ENCODE peak calls at places on chromosomes 2 and 18, in seven cellular contexts. B is left ventricle myocardium inferior, Z is epithelial cell of esophagus, V is bronchial epithelial cell, M is GM20000, I is PC-3, K is esophagus muscularis mucosa. G is an unnamed sample.

GRCh38 chr2:47016172-47016913 is 100.7 kb upstream of the MCFD2 start:
- DNase-seq in Z (peak; percentile 87), K (no peak), V (peak; percentile 81), I (peak; percentile 95), B (no peak), M (no peak), G (no peak)

GRCh38 chr2:39996653-39997080 is 217.6 kb upstream of the THUMPD2 start:
- DNase-seq in K (no peak), I (peak; percentile 85), B (no peak), M (no peak), V (peak; percentile 90), Z (peak; percentile 87), G (no peak)

GRCh38 chr2:8862230-8862629 is 24.8 kb upstream of the KIDINS220 start:
- DNase-seq in I (no peak), B (no peak), Z (no peak), K (no peak), V (no peak), M (no peak), G (no peak)

GRCh38 chr2:48471048-48471474 is 58.9 kb upstream of the STON1 start:
- DNase-seq in Z (peak; percentile 74), V (peak; percentile 70), K (no peak), M (no peak), I (peak; percentile 84), B (no peak), G (no peak)

GRCh38 chr18:44637210-44638051 is 43.3 kb upstream of the SETBP1 start:
- DNase-seq in K (no peak), M (peak; percentile 4), B (no peak), V (peak; percentile 92), Z (peak; percentile 91), I (peak; percentile 65), G (no peak)

GRCh38 chr2:101545940-101546339 is 71.0 kb upstream of the RFX8 start:
- DNase-seq in I (no peak), B (no peak), M (no peak), V (no peak), Z (no peak), K (no peak), G (no peak)

GRCh38 chr18:8389391-8390340 is 219.6 kb upstream of the RAB12 start:
- DNase-seq in K (no peak), V (peak; percentile 73), B (peak; percentile 45), I (peak; percentile 86), Z (peak; percentile 85), M (peak; percentile 54), G (no peak)

GRCh38 chr2:202632682-202633081 is 2.1 kb upstream of the FAM117B start:
- DNase-seq in K (no peak), I (no peak), M (no peak), Z (no peak), B (peak; percentile 36), V (no peak), G (no peak)

GRCh38 chr2:232419245-232420072 is 12.8 kb downstream of the ALPG start:
- DNase-seq in I (no peak), K (no peak), V (no peak), M (no peak), B (no peak), Z (peak; percentile 14), G (no peak)

GRCh38 chr2:232420073-232420454 is 13.4 kb downstream of the ALPG start:
- DNase-seq in K (no peak), V (no peak), B (no peak), M (no peak), I (no peak), Z (no peak), G (no peak)

GRCh38 chr2:232421189-232421785 is 14.6 kb downstream of the ALPG start:
- DNase-seq in K (no peak), I (no peak), B (no peak), M (no peak), V (no peak), Z (no peak), G (no peak)

GRCh38 chr2:232422051-232422450 is 15.4 kb downstream of the ALPG start:
- DNase-seq in I (no peak), Z (no peak), K (no peak), V (no peak), M (peak; percentile 10), B (no peak), G (no peak)

DNA sequence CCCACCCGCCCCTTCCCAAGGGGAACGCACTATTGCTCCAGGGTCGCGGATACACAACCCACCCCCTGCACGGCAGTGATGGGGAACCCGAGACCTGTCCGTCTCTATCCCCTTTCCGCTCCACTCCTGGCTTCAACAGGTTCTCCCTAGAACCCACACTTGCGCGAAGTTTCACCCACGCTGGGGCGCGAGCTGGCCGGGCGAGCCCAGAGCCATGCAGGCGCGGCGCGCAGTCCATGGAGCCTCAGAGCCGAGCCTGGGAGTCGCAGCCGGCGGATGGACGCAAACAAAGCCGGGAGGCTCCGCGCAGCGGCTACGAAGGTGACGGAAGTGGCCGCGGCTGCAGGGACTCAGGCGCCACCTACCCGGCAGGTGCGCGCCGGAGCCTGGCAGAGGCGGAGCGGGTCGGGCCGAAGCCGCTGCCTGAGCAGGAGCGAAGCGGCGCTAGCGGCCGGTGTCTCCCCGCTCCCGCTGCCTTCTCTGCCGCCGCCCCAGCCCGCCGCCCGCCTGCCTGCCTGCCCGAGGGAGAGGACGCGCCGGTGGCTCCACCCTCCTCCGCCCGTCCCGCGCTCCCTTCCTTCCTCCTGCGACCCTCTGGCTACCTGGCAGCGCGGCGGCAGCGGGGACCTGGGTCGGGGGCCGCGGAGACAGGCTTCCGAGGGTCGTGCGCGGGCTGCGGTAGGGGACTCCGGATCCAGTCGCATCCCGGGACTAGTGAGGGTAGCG is 14.0 kb downstream of the ALPG start:
- DNase-seq in K (no peak), Z (peak; percentile 35), I (peak; percentile 54), V (peak; percentile 3), M (no peak), B (no peak), G (no peak)
- TF ChIP-seq CTCF in K (no peak), Z (no peak), I (peak; percentile 13), V (no peak), M (no peak), B (no peak), G (no peak)

GRCh38 chr2:233929352-233929843 is 12.2 kb downstream of the TRPM8 start:
- DNase-seq in I (peak; percentile 29), K (no peak), V (no peak), B (no peak), Z (peak; percentile 10), M (no peak), G (no peak)
- TF ChIP-seq CTCF in I (no peak), K (no peak), V (no peak), B (no peak), Z (peak; percentile 25), M (no peak), G (no peak)

GRCh38 chr2:106579750-106580197 is 92.6 kb downstream of the CD8B2 start:
- DNase-seq in M (no peak), I (no peak), K (peak; percentile 77), V (no peak), Z (no peak), B (no peak), G (no peak)

GRCh38 chr2:106580241-106580640 is 93.1 kb downstream of the CD8B2 start:
- DNase-seq in Z (no peak), M (no peak), V (no peak), I (no peak), B (no peak), K (peak; percentile 91), G (peak; percentile 69)

GRCh38 chr2:106581276-106581675 is 94.1 kb downstream of the CD8B2 start:
- DNase-seq in I (no peak), B (no peak), Z (no peak), V (no peak), M (no peak), K (peak; percentile 75), G (no peak)

GRCh38 chr2:106582431-106583143 is 95.4 kb downstream of the CD8B2 start:
- DNase-seq in V (peak; percentile 61), B (peak; percentile 58), Z (peak; percentile 73), I (peak; percentile 84), M (peak; percentile 88), K (peak; percentile 92), G (no peak)

DNA sequence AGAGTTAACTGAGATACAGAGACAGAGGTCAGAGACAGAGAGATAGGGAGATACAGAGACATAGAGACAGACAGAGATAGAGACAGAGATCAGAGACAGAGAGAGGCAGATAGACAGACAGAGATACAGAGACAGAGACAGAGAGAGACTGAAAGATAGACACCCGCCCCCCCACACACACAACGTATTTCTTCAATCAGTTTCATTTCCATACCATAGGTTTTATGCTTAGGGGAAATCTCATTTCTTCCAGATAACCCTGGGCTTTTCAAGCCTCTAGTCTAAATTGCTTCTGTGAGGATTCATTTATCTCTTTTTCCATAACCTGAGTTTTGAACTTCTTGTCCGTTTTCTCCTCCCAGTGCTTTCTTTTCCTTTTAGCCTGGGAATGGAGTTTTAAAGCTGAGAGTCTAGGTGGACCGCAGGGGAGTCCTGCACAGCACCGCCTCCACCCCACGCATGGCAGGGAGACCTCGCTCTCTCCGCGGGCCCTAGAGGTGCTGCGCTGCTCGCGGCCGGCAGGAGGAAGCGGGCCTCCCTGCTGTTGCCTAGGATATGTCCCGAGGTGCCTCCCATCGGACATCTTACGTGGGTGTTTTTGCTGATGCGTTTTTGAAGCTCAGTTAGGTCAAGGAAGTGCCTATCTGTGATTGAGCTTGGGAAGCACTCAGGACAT is 94.7 kb downstream of the CD8B2 start:
- DNase-seq in Z (peak; percentile 53), I (peak; percentile 46), M (peak; percentile 56), B (peak; percentile 45), K (peak; percentile 89), V (peak; percentile 55), G (no peak)
- TF ChIP-seq CTCF in Z (peak; percentile 32), I (no peak), M (no peak), B (no peak), K (peak; percentile 44), V (peak; percentile 47), G (no peak)

GRCh38 chr2:43223412-43224040 is 2.9 kb downstream of the ZFP36L2 start:
- DNase-seq in K (no peak), B (no peak), V (peak; percentile 12), M (no peak), I (peak; percentile 27), Z (no peak), G (no peak)

GRCh38 chr2:43225093-43225787 is 1.2 kb downstream of the ZFP36L2 start:
- DNase-seq in V (no peak), I (peak; percentile 42), M (peak; percentile 58), B (peak; percentile 61), Z (peak; percentile 64), K (no peak), G (no peak)

GRCh38 chr2:43222472-43223146 is 3.8 kb downstream of the ZFP36L2 start:
- DNase-seq in I (peak; percentile 30), M (no peak), Z (peak; percentile 36), B (no peak), K (no peak), V (peak; percentile 59), G (no peak)

GRCh38 chr2:43224571-43225092 is 1.8 kb downstream of the ZFP36L2 start:
- DNase-seq in K (no peak), M (peak; percentile 60), I (peak; percentile 13), B (peak; percentile 35), Z (peak; percentile 29), V (no peak), G (peak; percentile 94)

GRCh38 chr2:43224131-43224570 is 2.3 kb downstream of the ZFP36L2 start:
- DNase-seq in B (peak; percentile 73), Z (peak; percentile 61), M (peak; percentile 66), V (peak; percentile 10), K (no peak), I (peak; percentile 69), G (peak; percentile 88)
- TF ChIP-seq CTCF in B (peak; percentile 48), Z (peak; percentile 28), M (peak; percentile 62), V (peak; percentile 47), K (peak; percentile 28), I (peak; percentile 55), G (peak; percentile 77)

G was measured in chondrocyte.